ENCODE peak calls at places on chromosomes 5 and 9, in eight cellular contexts. R is coronary artery; I is pons; M is fibroblast of pulmonary artery; F is heart left ventricle; E is activated CD4-positive, alpha-beta T cell treated with anti-CD3 and anti-CD28 coated beads for 36 hours; A is T-helper 1 cell; H is uterus. S is an unnamed sample.

GRCh38 chr5:180860273-180860886 is 696 bp downstream of the ZFP62 start:
- DNase-seq in R (no peak), I (peak; percentile 51), M (no peak), F (no peak), E (no peak), A (peak; percentile 25), H (no peak), S (no peak)

GRCh38 chr9:130927995-130928900 is 10.8 kb downstream of the FIBCD1 start:
- DNase-seq in R (no peak), I (no peak), M (peak; percentile 74), F (peak; percentile 60), E (no peak), A (no peak), H (no peak), S (peak; percentile 81)

GRCh38 chr5:133364916-133365315 is 247.4 kb downstream of the FSTL4 start:
- DNase-seq in R (no peak), I (no peak), M (no peak), F (no peak), E (no peak), A (no peak), H (no peak), S (no peak)

GRCh38 chr5:176389114-176389768 is 690 bp downstream of the HIGD2A start:
- DNase-seq in R (no peak), I (no peak), M (no peak), F (no peak), E (no peak), A (no peak), H (no peak), S (no peak)

GRCh38 chr5:150740992-150741391 is 17.8 kb downstream of the DCTN4 start:
- DNase-seq in R (no peak), I (no peak), M (no peak), F (no peak), E (no peak), A (no peak), H (no peak), S (no peak)

GRCh38 chr5:72815580-72816296 is 723 bp upstream of the TNPO1 start:
- DNase-seq in R (no peak), I (peak; percentile 53), M (peak; percentile 20), F (no peak), E (no peak), A (no peak), H (no peak), S (no peak)

GRCh38 chr5:153952057-153952456 is 86.7 kb downstream of the FAM114A2 start:
- DNase-seq in R (no peak), I (no peak), M (no peak), F (no peak), E (no peak), A (no peak), H (no peak), S (no peak)

GRCh38 chr5:143051244-143052058 is 281.3 kb downstream of the ARHGAP26 start:
- DNase-seq in R (no peak), I (peak; percentile 48), M (peak; percentile 91), F (no peak), E (no peak), A (no peak), H (peak; percentile 27), S (no peak)

GRCh38 chr5:159910843-159911229 is 5.4 kb upstream of the ADRA1B start:
- DNase-seq in R (no peak), I (no peak), M (no peak), F (no peak), E (no peak), A (no peak), H (no peak), S (no peak)

GRCh38 chr5:34580983-34581382 is 75.1 kb upstream of the RAI14 start:
- DNase-seq in R (no peak), I (no peak), M (no peak), F (no peak), E (no peak), A (no peak), H (no peak), S (no peak)

GRCh38 chr9:36867672-36868471 is 166.2 kb downstream of the PAX5 start:
- DNase-seq in R (no peak), I (no peak), M (no peak), F (no peak), E (no peak), A (no peak), H (no peak), S (no peak)

GRCh38 chr5:56479701-56480304 is 246.7 kb upstream of the ANKRD55 start:
- DNase-seq in R (no peak), I (peak; percentile 34), M (no peak), F (no peak), E (peak; percentile 49), A (no peak), H (no peak), S (no peak)

GRCh38 chr9:124017929-124018730 is 6.6 kb downstream of the LHX2 start:
- DNase-seq in R (no peak), I (no peak), M (no peak), F (no peak), E (no peak), A (no peak), H (no peak), S (no peak)

GRCh38 chr5:133360693-133361479 is 251.5 kb downstream of the FSTL4 start:
- DNase-seq in R (no peak), I (no peak), M (no peak), F (no peak), E (no peak), A (no peak), H (no peak), S (no peak)

GRCh38 chr5:127112347-127112864 is 39.1 kb upstream of the C5orf63 start:
- DNase-seq in R (no peak), I (no peak), M (peak; percentile 10), F (no peak), E (no peak), A (no peak), H (no peak), S (no peak)

GRCh38 chr5:54993318-54993717 is 7.9 kb upstream of the ESM1 start:
- DNase-seq in R (no peak), I (no peak), M (peak; percentile 39), F (no peak), E (no peak), A (no peak), H (no peak), S (no peak)

GRCh38 chr9:127586537-127586936 is 25.5 kb upstream of the STXBP1 start:
- DNase-seq in R (peak; percentile 86), I (peak; percentile 80), M (peak; percentile 86), F (peak; percentile 82), E (peak; percentile 75), A (peak; percentile 23), H (peak; percentile 79), S (peak; percentile 86)

GRCh38 chr5:172144291-172144815 is 43.7 kb downstream of the STK10 start:
- DNase-seq in R (no peak), I (peak; percentile 88), M (peak; percentile 62), F (peak; percentile 62), E (no peak), A (no peak), H (no peak), S (peak; percentile 70)

GRCh38 chr5:39775058-39775457 is 350.3 kb upstream of the DAB2 start:
- DNase-seq in R (no peak), I (no peak), M (peak; percentile 71), F (no peak), E (no peak), A (no peak), H (no peak), S (no peak)

GRCh38 chr5:168135897-168136296 is 155.5 kb upstream of the WWC1 start:
- DNase-seq in R (no peak), I (no peak), M (no peak), F (no peak), E (no peak), A (no peak), H (no peak), S (no peak)

GRCh38 chr5:61525573-61526142 is 193.6 kb downstream of the ZSWIM6 start:
- DNase-seq in R (no peak), I (peak; percentile 35), M (peak; percentile 32), F (no peak), E (no peak), A (no peak), H (no peak), S (no peak)

GRCh38 chr9:4510546-4511322 is 20.5 kb downstream of the SLC1A1 start:
- DNase-seq in R (no peak), I (no peak), M (no peak), F (no peak), E (no peak), A (no peak), H (no peak), S (no peak)

GRCh38 chr9:109241931-109242330 is 74.9 kb upstream of the FRRS1L start:
- DNase-seq in R (no peak), I (no peak), M (no peak), F (no peak), E (no peak), A (no peak), H (no peak), S (no peak)

GRCh38 chr5:96567188-96567587 is 95.0 kb upstream of the CAST start:
- DNase-seq in R (no peak), I (no peak), M (peak; percentile 54), F (no peak), E (no peak), A (no peak), H (no peak), S (no peak)

GRCh38 chr5:97909541-97909940 is 726.5 kb upstream of the RIOK2 start:
- DNase-seq in R (no peak), I (no peak), M (no peak), F (no peak), E (no peak), A (no peak), H (no peak), S (no peak)